ENCODE peak calls at places on chromosomes 3 and 15, in eight cellular contexts. J, H, W, F, K, C, M and G are unnamed samples. For H3K27me3, the result is how much of the 10 kb centered on the place peaks cover.

GRCh38 chr3:189529889-189530288 is 101.3 kb upstream of the TP63 start:
- DNase-seq in J (no peak), W (no peak), M (no peak), K (no peak), C (no peak), F (no peak), H (no peak), G (no peak)

GRCh38 chr3:9769426-9770275 is at the start of gene CAMK1:
- DNase-seq in W (peak), C (peak), K (peak), H (peak), F (peak), M (peak), J (peak), G (peak)

GRCh38 chr3:7190094-7190493 is 329.2 kb downstream of the GRM7 start:
- DNase-seq in C (no peak), M (no peak), W (no peak), J (no peak), H (no peak), F (no peak), K (no peak), G (no peak)

GRCh38 chr3:79515072-79515471 is 252.7 kb downstream of the ROBO1 start:
- DNase-seq in J (no peak), W (no peak), K (no peak), C (no peak), F (no peak), H (no peak), M (no peak), G (no peak)

GRCh38 chr3:98778852-98779379 is 15.8 kb downstream of the ST3GAL6 start:
- DNase-seq in W (no peak), M (no peak), C (no peak), K (no peak), J (no peak), F (no peak), H (no peak), G (no peak)

GRCh38 chr3:46629571-46630517 is 17.5 kb downstream of the FAM240A start:
- DNase-seq in M (peak), F (peak), K (peak), W (peak), H (peak), C (peak), J (peak), G (peak)

GRCh38 chr3:115853083-115853482 is 229.8 kb downstream of the GAP43 start:
- DNase-seq in M (no peak), W (no peak), J (no peak), K (no peak), F (no peak), C (no peak), H (no peak), G (no peak)

GRCh38 chr3:187721055-187721454 is 18.7 kb upstream of the RTP2 start:
- DNase-seq in C (no peak), J (no peak), H (no peak), W (no peak), M (no peak), K (no peak), F (no peak), G (peak)

GRCh38 chr15:30930422-30930821 is 26.7 kb downstream of the FAN1 start:
- DNase-seq in H (no peak), W (no peak), C (no peak), J (no peak), M (no peak), K (no peak), F (no peak), G (no peak)

GRCh38 chr3:25508901-25509300 is 80.8 kb downstream of the RARB start:
- DNase-seq in M (no peak), J (peak), W (no peak), H (no peak), F (no peak), K (no peak), C (no peak), G (no peak)

GRCh38 chr3:188057124-188057523 is 96.8 kb upstream of the LPP start:
- DNase-seq in F (no peak), W (no peak), C (no peak), H (no peak), K (no peak), J (no peak), M (no peak), G (no peak)

GRCh38 chr3:59386165-59386564 is 336.3 kb upstream of the CFAP20DC start:
- DNase-seq in M (no peak), F (no peak), H (no peak), C (no peak), J (no peak), W (no peak), K (no peak), G (no peak)

GRCh38 chr3:117751691-117752090 is 1042.1 kb downstream of the TUSC7 start:
- DNase-seq in W (no peak), H (no peak), C (no peak), F (no peak), K (no peak), M (no peak), J (no peak), G (no peak)

GRCh38 chr3:99711361-99711760 is 73.0 kb downstream of the COL8A1 start:
- DNase-seq in K (no peak), H (peak), J (no peak), C (no peak), F (no peak), W (no peak), M (no peak), G (no peak)

GRCh38 chr3:177615015-177615414 is 417.7 kb upstream of the TBL1XR1 start:
- DNase-seq in J (peak), F (peak), W (peak), H (peak), C (peak), K (peak), M (no peak), G (no peak)

GRCh38 chr3:64392001-64392400 is 166.7 kb upstream of the PRICKLE2 start:
- DNase-seq in F (no peak), K (no peak), J (no peak), H (no peak), C (no peak), W (no peak), M (no peak), G (no peak)

GRCh38 chr3:31066999-31067398 is 172.5 kb upstream of the GADL1 start:
- DNase-seq in M (no peak), F (no peak), C (no peak), J (peak), H (no peak), K (peak), W (no peak), G (no peak)

GRCh38 chr3:63824309-63824708 is 5.2 kb downstream of the C3orf49 start:
- DNase-seq in M (no peak), C (no peak), H (no peak), J (peak), K (no peak), W (no peak), F (no peak), G (no peak)

GRCh38 chr3:10602769-10603768 is 97.7 kb upstream of the ATP2B2 start:
- DNase-seq in M (peak), C (no peak), H (no peak), J (no peak), W (no peak), K (no peak), F (no peak), G (no peak)

GRCh38 chr3:127158614-127159221 is 34.2 kb upstream of the PRR23E start:
- DNase-seq in F (no peak), K (no peak), J (peak), C (no peak), M (no peak), W (peak), H (peak), G (peak)

GRCh38 chr15:52709172-52709979 is 30.2 kb upstream of the ATOSA start:
- DNase-seq in H (no peak), J (no peak), K (no peak), W (no peak), C (no peak), M (no peak), F (peak), G (peak)

GRCh38 chr3:70951937-70952492 is 631.5 kb downstream of the FOXP1 start:
- DNase-seq in C (no peak), M (no peak), F (no peak), J (no peak), H (no peak), W (no peak), K (no peak), G (no peak)

GRCh38 chr3:186640473-186640818 is 247 bp downstream of the FETUB start:
- DNase-seq in M (no peak), W (no peak), C (no peak), K (no peak), F (no peak), J (peak), H (peak), G (no peak)

GRCh38 chr3:187875868-187876267 is 130.6 kb upstream of the BCL6 start:
- DNase-seq in M (no peak), C (no peak), K (no peak), F (no peak), H (no peak), J (no peak), W (no peak), G (no peak)

GRCh38 chr3:30266536-30266935 is 339.9 kb upstream of the TGFBR2 start:
- DNase-seq in F (no peak), J (no peak), H (no peak), W (no peak), C (no peak), M (no peak), K (no peak), G (no peak)

GRCh38 chr15:90400005-90400758 is 12.1 kb downstream of the IQGAP1 start:
- DNase-seq in K (no peak), W (no peak), M (no peak), F (no peak), H (no peak), J (no peak), C (no peak), G (no peak)

GRCh38 chr15:84818221-84819131 is 1.3 kb downstream of the ALPK3 start:
- DNase-seq in J (peak), W (peak), F (peak), M (no peak), K (peak), C (no peak), H (peak), G (peak)

GRCh38 chr15:73822998-73823397 is 50.4 kb upstream of the TBC1D21 start:
- DNase-seq in J (peak), C (no peak), K (no peak), H (no peak), W (no peak), M (no peak), F (no peak), G (peak)

GRCh38 chr3:137692803-137693431 is 71.2 kb upstream of the SOX14 start:
- DNase-seq in W (no peak), C (no peak), F (no peak), J (peak), K (no peak), H (peak), M (no peak), G (peak)

GRCh38 chr3:128998532-128998931 is 2.6 kb upstream of the EFCC1 start:
- DNase-seq in J (no peak), M (no peak), H (no peak), C (no peak), W (no peak), F (no peak), K (no peak), G (no peak)
- H3K27me3 ChIP-seq in J (under half), M (under half), H (under half), C (under half), W (under half), F (under half), K (under half), G (half or more)

GRCh38 chr3:141055136-141055535 is 4.0 kb downstream of the SPSB4 start:
- DNase-seq in J (no peak), W (no peak), K (no peak), C (no peak), M (no peak), F (no peak), H (no peak), G (no peak)

GRCh38 chr3:141051641-141052569 is 758 bp downstream of the SPSB4 start:
- DNase-seq in K (no peak), M (no peak), W (no peak), H (peak), C (no peak), F (peak), J (no peak), G (peak)

GRCh38 chr3:141050576-141050912 is 603 bp upstream of the SPSB4 start:
- DNase-seq in H (no peak), C (no peak), J (no peak), M (no peak), W (no peak), F (no peak), K (no peak), G (peak)

GRCh38 chr3:141050913-141051632 is at the start of gene SPSB4:
- DNase-seq in J (no peak), H (peak), W (no peak), M (no peak), K (no peak), F (peak), C (peak), G (peak)

GRCh38 chr3:141052570-141053069 is 1.5 kb downstream of the SPSB4 start:
- DNase-seq in W (no peak), M (no peak), H (peak), J (no peak), F (peak), K (no peak), C (no peak), G (peak)
- H3K27me3 ChIP-seq in W (under half), M (under half), H (under half), J (half or more), F (under half), K (under half), C (under half), G (under half)

DNA sequence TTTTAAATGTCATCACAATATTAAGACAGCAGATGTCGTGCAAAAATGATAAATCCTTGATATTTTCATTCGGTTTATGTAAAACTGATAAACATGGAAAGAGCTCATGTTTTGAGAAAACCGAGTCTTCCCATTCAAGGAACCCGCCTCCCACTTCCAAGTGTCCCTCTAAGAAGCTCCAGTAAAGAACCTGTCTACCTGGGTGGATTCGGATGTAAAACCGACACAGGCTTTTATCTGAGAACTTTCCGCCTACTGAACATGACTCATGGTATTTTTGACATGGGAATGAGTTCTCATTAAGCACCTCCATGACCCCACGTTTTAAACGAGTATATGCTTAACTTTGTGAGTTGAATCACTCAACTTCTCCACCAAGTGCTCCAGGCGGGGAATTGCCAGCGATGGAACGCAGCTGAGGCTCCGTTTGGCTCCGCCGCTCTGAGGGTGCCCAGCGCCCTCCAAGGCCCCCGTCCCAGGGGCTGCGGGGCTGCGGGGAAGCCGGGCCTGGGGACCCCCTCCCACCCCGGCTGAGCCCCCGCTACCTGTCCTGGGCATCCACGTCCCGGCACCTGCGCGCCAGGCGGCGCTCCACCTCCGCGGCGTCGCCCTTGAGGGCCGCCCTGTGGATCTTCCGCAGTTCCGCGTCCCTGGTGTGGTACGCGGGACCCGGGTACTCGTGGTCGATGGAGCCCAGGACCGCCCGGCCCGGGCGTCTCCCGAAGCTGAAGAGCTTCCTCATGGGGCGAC is 119.9 kb downstream of the LMLN start:
- DNase-seq in J (peak), W (no peak), H (no peak), K (no peak), F (peak), M (peak), C (no peak), G (peak)
- H3K27me3 ChIP-seq in J (half or more), W (half or more), H (half or more), K (under half), F (under half), M (under half), C (under half), G (under half)

GRCh38 chr15:66042624-66043023 is 173.3 kb downstream of the RAB11A start:
- DNase-seq in M (no peak), F (peak), K (no peak), C (no peak), H (no peak), W (no peak), J (no peak), G (peak)
- H3K27me3 ChIP-seq in M (under half), F (under half), K (under half), C (under half), H (under half), W (half or more), J (under half), G (under half)

GRCh38 chr3:107206141-107206540 is 171.1 kb upstream of the CCDC54 start:
- DNase-seq in J (peak), W (no peak), H (no peak), M (no peak), F (no peak), K (no peak), C (no peak), G (peak)

GRCh38 chr3:107205354-107205753 is 171.9 kb upstream of the CCDC54 start:
- DNase-seq in K (no peak), J (no peak), M (no peak), H (no peak), W (no peak), F (no peak), C (no peak), G (no peak)

GRCh38 chr3:107206945-107207344 is 170.3 kb upstream of the CCDC54 start:
- DNase-seq in H (peak), W (no peak), J (no peak), K (no peak), M (no peak), F (no peak), C (peak), G (no peak)

GRCh38 chr3:107201146-107201545 is 176.1 kb upstream of the CCDC54 start:
- DNase-seq in K (no peak), F (no peak), W (no peak), H (no peak), C (no peak), M (no peak), J (no peak), G (no peak)

GRCh38 chr3:107204121-107204520 is 173.1 kb upstream of the CCDC54 start:
- DNase-seq in W (no peak), C (no peak), H (no peak), F (no peak), K (no peak), M (no peak), J (no peak), G (no peak)
- H3K27me3 ChIP-seq in W (under half), C (under half), H (under half), F (under half), K (under half), M (under half), J (under half), G (under half)

GRCh38 chr3:125957674-125958510 is 11.1 kb upstream of the ROPN1B start:
- DNase-seq in C (no peak), F (no peak), H (no peak), M (no peak), W (no peak), K (no peak), J (no peak), G (peak)

GRCh38 chr3:125960456-125961288 is 8.3 kb upstream of the ROPN1B start:
- DNase-seq in H (no peak), J (no peak), C (no peak), K (no peak), M (no peak), F (no peak), W (no peak), G (peak)

GRCh38 chr3:125959317-125960065 is 9.5 kb upstream of the ROPN1B start:
- DNase-seq in W (no peak), F (no peak), J (no peak), C (no peak), K (no peak), H (no peak), M (no peak), G (peak)

GRCh38 chr3:125960066-125960424 is 8.9 kb upstream of the ROPN1B start:
- DNase-seq in F (no peak), H (no peak), C (no peak), J (no peak), W (no peak), K (no peak), M (no peak), G (peak)

DNA sequence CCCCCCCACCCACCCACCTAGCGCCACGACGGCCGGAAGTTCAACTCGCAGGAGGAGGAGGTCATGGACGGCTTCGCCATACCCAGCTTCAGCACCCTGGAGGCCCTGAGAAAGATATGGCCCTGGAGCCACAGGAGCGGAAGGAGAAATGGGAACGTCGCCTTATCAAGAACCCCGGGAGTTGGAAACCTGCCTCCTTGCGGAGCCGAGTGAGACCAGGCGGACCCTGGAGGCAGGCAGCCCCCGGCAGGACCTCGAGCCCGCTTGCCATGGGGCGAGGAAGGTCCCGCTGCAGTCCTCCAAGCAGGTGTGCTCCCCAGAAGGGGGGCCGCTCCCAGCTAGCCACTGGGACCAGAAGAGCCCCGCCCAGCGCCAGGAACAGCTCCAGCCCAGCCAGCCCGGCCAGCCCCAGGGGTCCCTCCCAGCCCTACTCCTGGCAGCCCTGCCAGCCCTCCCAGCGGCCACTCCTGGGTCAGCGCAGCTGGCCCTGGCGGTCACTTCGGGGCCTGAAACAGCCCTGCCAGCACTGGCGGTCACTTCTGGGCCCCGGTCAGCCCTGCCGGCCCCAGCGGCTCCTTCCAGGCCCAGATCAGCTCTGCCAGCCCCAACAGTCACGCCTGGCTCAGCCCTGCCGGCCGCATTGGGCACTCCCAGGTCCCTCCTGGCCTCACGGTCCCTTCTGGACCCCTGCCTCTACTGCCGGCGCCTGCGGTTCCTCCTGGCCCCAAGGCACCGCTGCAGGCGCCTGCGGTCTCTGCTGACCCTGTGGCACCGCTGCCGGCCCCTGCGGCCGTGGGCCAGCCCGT is 10.3 kb upstream of the ROPN1B start:
- DNase-seq in F (no peak), K (no peak), J (no peak), C (no peak), W (no peak), H (peak), M (no peak), G (peak)
- H3K27me3 ChIP-seq in F (under half), K (under half), J (under half), C (under half), W (under half), H (under half), M (under half), G (under half)

DNA sequence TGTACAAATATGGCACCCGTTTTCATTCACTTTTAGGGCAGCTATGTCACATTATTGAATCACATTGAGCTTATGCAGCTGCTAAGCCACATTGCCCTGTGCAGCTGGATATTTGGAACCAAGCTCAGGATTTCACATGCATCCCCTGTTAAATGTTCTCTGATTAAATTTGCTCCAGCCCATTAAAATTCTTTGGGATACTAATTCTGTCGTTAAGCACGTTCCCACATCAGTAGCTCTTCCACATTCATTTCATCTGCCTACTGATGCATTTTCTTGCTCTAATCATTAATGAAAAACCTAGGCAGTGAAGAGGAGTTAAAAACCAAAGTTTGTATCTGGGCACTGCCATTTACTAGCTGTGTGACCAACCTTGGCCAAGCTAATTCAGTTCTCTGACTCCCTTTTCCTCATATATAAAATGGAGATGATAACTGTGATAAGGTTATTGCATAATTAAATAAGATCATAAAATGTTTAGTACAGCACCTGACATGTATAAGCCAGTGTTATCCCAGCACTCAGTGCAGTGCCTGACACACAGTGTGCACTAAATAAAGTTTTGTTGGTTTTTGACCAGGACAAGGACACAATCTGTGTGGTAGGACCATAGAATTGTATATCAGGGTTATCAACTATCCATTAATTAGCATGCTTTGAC is 222.2 kb upstream of the ATP11B start:
- DNase-seq in C (no peak), M (no peak), H (no peak), W (no peak), F (no peak), J (no peak), K (no peak), G (no peak)
- H3K27me3 ChIP-seq in C (under half), M (under half), H (under half), W (under half), F (under half), J (under half), K (under half), G (under half)

GRCh38 chr3:14358426-14359211 is 43.8 kb upstream of the SLC6A6 start:
- DNase-seq in M (no peak), C (peak), W (peak), F (no peak), K (peak), J (no peak), H (no peak), G (peak)
- H3K27me3 ChIP-seq in M (under half), C (under half), W (under half), F (under half), K (under half), J (under half), H (under half), G (under half)